ENCODE peak calls at places on chromosomes 5 and 9, in four cellular contexts. Q, Y, X and B are unnamed samples.

GRCh38 chr5:177402271-177403043 is 2.0 kb upstream of the PFN3 start:
- DNase-seq in Q (peak), Y (peak), X (peak), B (peak)

GRCh38 chr5:18882162-18882561 is 1105.8 kb downstream of the CDH18 start:
- DNase-seq in Q (no peak), Y (no peak), X (no peak), B (no peak)

GRCh38 chr5:122515709-122516431 is 203.8 kb downstream of the SNCAIP start:
- DNase-seq in Q (peak), Y (no peak), X (no peak), B (peak)

GRCh38 chr5:71533614-71534013 is 53.5 kb upstream of the MCCC2 start:
- DNase-seq in Q (no peak), Y (no peak), X (no peak), B (no peak)

GRCh38 chr5:91367908-91368648 is 15.0 kb downstream of the ARRDC3 start:
- DNase-seq in Q (no peak), Y (no peak), X (no peak), B (no peak)

GRCh38 chr9:109182940-109183798 is 16.1 kb upstream of the FRRS1L start:
- DNase-seq in Q (peak), Y (no peak), X (no peak), B (no peak)

GRCh38 chr5:111689576-111689975 is 67.4 kb downstream of the NREP start:
- DNase-seq in Q (no peak), Y (no peak), X (no peak), B (no peak)

GRCh38 chr5:126390056-126390455 is 33.2 kb upstream of the GRAMD2B start:
- DNase-seq in Q (no peak), Y (no peak), X (no peak), B (no peak)

GRCh38 chr5:9358961-9359686 is 186.8 kb downstream of the SEMA5A start:
- DNase-seq in Q (no peak), Y (no peak), X (no peak), B (no peak)

GRCh38 chr5:176886336-176887251 is 12.6 kb downstream of the HK3 start:
- DNase-seq in Q (no peak), Y (no peak), X (no peak), B (no peak)

GRCh38 chr5:73963021-73963420 is 337.0 kb downstream of the ARHGEF28 start:
- DNase-seq in Q (no peak), Y (no peak), X (no peak), B (no peak)

GRCh38 chr9:136372561-136373299 is 739 bp downstream of the CARD9 start:
- DNase-seq in Q (peak), Y (no peak), X (no peak), B (no peak)

GRCh38 chr9:96514108-96514824 is 64.3 kb downstream of the HABP4 start:
- DNase-seq in Q (no peak), Y (no peak), X (no peak), B (no peak)

GRCh38 chr5:141392429-141393198 is at the start of gene PCDHGA8:
- DNase-seq in Q (no peak), Y (no peak), X (no peak), B (no peak)

GRCh38 chr9:99451121-99451606 is 229.1 kb downstream of the SEC61B start:
- DNase-seq in Q (peak), Y (no peak), X (no peak), B (no peak)

GRCh38 chr9:37509536-37509935 is 23.8 kb downstream of the POLR1E start:
- DNase-seq in Q (no peak), Y (no peak), X (no peak), B (no peak)

GRCh38 chr5:558871-559503 is 34.7 kb upstream of the SLC9A3 start:
- DNase-seq in Q (no peak), Y (no peak), X (no peak), B (peak)

GRCh38 chr5:173794901-173795416 is 93.2 kb upstream of the CPEB4 start:
- DNase-seq in Q (no peak), Y (no peak), X (no peak), B (no peak)

GRCh38 chr5:159316519-159317383 is 13.5 kb downstream of the IL12B start:
- DNase-seq in Q (peak), Y (no peak), X (peak), B (no peak)

GRCh38 chr9:76999261-76999660 is 20.2 kb upstream of the FOXB2 start:
- DNase-seq in Q (no peak), Y (no peak), X (no peak), B (no peak)

GRCh38 chr9:10479172-10479571 is 133.6 kb downstream of the PTPRD start:
- DNase-seq in Q (no peak), Y (no peak), X (no peak), B (no peak)

GRCh38 chr9:3893519-3893918 is 367.7 kb upstream of the RFX3 start:
- DNase-seq in Q (no peak), Y (no peak), X (no peak), B (no peak)
- TF ChIP-seq CTCF in Q (no peak), Y (no peak), X (no peak), B (peak)

GRCh38 chr5:78649816-78650561 is 1.4 kb upstream of the LHFPL2 start:
- DNase-seq in Q (no peak), Y (no peak), X (no peak), B (no peak)

GRCh38 chr5:78647411-78647818 is 1.2 kb downstream of the LHFPL2 start:
- DNase-seq in Q (no peak), Y (no peak), X (no peak), B (no peak)

GRCh38 chr5:78647838-78648358 is 674 bp downstream of the LHFPL2 start:
- DNase-seq in Q (peak), Y (peak), X (no peak), B (no peak)

GRCh38 chr5:78649220-78649700 is 688 bp upstream of the LHFPL2 start:
- DNase-seq in Q (no peak), Y (no peak), X (no peak), B (no peak)

DNA sequence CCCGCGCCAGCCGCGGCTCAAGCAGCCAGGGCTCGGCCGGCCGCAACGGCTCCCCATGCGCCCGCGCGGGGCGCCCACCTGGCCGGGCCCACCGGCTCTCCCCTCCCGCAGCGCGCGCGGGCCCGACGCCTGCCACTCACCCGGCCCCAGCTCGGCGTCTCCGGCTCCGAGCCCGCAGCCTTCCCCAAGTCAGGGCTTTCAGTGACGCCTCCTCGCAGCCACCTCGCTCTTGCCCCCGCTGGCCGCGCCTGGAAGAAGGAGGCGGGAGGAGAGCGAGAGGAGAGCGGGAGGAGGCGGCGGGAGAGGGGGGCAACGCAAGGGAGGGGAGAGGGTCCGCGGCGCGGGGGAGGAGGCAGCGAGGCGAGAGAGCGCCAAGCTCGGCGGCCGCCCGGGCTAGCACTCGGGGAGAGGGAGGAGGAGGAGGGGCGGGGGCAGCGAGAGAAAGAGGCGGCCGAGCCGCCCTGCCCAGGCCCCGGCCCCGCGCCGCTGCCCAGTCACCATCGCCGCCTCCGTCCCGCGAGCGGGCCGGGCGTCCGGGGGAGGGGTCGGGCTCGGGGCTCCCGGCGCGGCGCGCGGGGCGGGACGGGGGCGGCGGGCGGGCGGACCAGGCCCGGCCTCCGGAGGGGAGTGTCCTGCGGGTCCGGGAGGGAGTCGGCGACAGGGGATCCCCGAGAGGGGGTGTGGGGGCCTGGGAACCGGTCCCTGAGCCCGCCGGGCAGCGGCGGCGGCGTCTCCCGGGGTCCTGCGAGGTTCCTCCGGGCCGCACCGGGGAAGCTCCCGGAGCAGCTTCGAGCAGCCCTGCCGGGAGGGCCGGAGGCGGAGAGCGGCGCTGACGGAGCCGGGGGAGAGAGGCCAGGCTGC is at the start of gene LHFPL2:
- DNase-seq in Q (peak), Y (peak), X (no peak), B (peak)
- TF ChIP-seq CTCF in Q (no peak), Y (no peak), X (no peak), B (peak)

GRCh38 chr5:105501315-105501714 is 1938.7 kb upstream of the NUDT12 start:
- DNase-seq in Q (no peak), Y (no peak), X (no peak), B (no peak)

GRCh38 chr5:105508519-105508918 is 1945.9 kb upstream of the NUDT12 start:
- DNase-seq in Q (no peak), Y (no peak), X (no peak), B (no peak)

GRCh38 chr5:105503950-105504349 is 1941.4 kb upstream of the NUDT12 start:
- DNase-seq in Q (no peak), Y (no peak), X (no peak), B (no peak)

DNA sequence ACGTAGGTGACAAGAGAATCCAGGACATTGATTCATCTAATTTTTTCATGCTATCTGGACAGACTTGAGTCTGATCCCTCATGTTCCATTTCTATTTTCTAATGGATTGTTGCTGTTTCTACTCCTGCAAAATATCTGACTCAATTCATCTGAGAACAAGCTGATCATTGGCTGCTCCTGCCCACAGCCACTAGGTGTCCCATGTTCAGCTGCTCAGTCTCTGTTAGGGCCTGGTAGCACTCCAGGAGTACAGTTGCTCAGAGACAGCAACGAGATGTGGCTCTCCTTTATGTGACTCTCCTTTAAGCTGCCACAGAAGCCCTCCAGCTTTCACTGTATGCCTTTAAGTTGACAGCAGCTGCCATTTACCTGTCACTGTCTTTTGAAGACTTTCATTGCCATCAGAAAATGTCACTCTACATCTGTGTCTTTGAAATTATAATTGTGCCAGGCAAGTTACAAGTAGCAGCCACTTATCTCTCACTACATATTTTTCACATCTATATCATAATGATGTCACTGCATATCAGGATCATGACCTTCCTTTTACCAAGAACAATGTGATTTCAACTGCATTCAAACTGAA is 1944.2 kb upstream of the NUDT12 start:
- DNase-seq in Q (peak), Y (no peak), X (no peak), B (no peak)
- TF ChIP-seq CTCF in Q (peak), Y (no peak), X (no peak), B (peak)

DNA sequence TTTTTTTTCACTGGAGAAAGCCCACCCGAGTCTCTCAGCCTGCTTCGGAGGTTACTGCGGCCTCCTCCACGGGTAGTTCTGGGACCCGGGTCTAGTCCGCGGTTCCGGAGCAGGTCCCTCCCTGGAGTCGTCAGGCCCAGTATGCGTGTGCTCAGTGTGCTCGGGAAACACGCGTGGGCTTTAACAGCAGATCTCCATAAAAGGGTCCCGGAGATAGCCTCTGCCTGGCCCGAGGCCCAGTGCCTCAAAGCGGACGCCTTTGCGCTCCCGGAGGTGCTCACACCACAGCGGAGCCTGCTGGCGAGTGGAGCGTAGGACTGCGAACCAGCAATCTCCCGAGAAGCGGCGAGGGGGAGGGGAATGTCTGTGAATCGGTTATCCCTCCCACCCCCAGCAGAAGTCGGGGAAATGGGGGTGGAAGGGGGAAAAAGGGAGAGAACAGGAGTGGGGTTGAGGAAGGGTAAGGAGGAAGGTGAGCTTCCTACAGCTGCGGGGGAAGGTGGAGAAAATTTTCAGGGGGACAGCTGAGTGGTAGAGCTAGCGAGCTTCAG is 28.7 kb downstream of the CDKN2A start:
- DNase-seq in Q (peak), Y (peak), X (peak), B (peak)
- TF ChIP-seq CTCF in Q (peak), Y (no peak), X (no peak), B (peak)